ENCODE peak calls at places on chromosomes 7 and 10, in six cellular contexts. One of them, this sample, is unnamed.

GRCh38 chr10:59337254-59337653 is 25.1 kb downstream of the FAM13C start:
- DNase-seq in heart right ventricle: peak; percentile 52
- DNase-seq in cardiac fibroblast: peak; percentile 65
- DNase-seq in bronchial epithelial cell: peak; percentile 90
- DNase-seq in choroid plexus epithelial cell: peak; percentile 44
- DNase-seq in psoas muscle: no peak
- DNase-seq in this sample: peak; percentile 96

GRCh38 chr10:23081891-23082290 is 13.5 kb upstream of the MSRB2 start:
- DNase-seq in psoas muscle: no peak
- DNase-seq in cardiac fibroblast: peak; percentile 40
- DNase-seq in heart right ventricle: no peak
- DNase-seq in choroid plexus epithelial cell: peak; percentile 47
- DNase-seq in bronchial epithelial cell: no peak
- DNase-seq in this sample: no peak

GRCh38 chr7:158771213-158771817 is 58.0 kb downstream of the ESYT2 start:
- DNase-seq in cardiac fibroblast: no peak
- DNase-seq in heart right ventricle: no peak
- DNase-seq in psoas muscle: no peak
- DNase-seq in bronchial epithelial cell: no peak
- DNase-seq in choroid plexus epithelial cell: no peak
- DNase-seq in this sample: no peak

GRCh38 chr7:133419036-133419435 is 166.2 kb downstream of the EXOC4 start:
- DNase-seq in psoas muscle: no peak
- DNase-seq in cardiac fibroblast: no peak
- DNase-seq in choroid plexus epithelial cell: no peak
- DNase-seq in heart right ventricle: no peak
- DNase-seq in bronchial epithelial cell: no peak
- DNase-seq in this sample: no peak

GRCh38 chr7:154709840-154710520 is 292.9 kb downstream of the PAXIP1 start:
- DNase-seq in choroid plexus epithelial cell: no peak
- DNase-seq in heart right ventricle: no peak
- DNase-seq in cardiac fibroblast: no peak
- DNase-seq in bronchial epithelial cell: no peak
- DNase-seq in psoas muscle: no peak
- DNase-seq in this sample: no peak

GRCh38 chr10:133034762-133035161 is 53.0 kb upstream of the ADGRA1 start:
- DNase-seq in heart right ventricle: no peak
- DNase-seq in psoas muscle: no peak
- DNase-seq in choroid plexus epithelial cell: no peak
- DNase-seq in bronchial epithelial cell: no peak
- DNase-seq in cardiac fibroblast: no peak
- DNase-seq in this sample: no peak

GRCh38 chr7:22476822-22477221 is 23.2 kb downstream of the STEAP1B start:
- DNase-seq in heart right ventricle: no peak
- DNase-seq in choroid plexus epithelial cell: no peak
- DNase-seq in psoas muscle: no peak
- DNase-seq in cardiac fibroblast: no peak
- DNase-seq in bronchial epithelial cell: no peak
- DNase-seq in this sample: no peak

GRCh38 chr10:22252801-22253577 is 35.2 kb upstream of the EBLN1 start:
- DNase-seq in psoas muscle: peak; percentile 50
- DNase-seq in choroid plexus epithelial cell: peak; percentile 17
- DNase-seq in cardiac fibroblast: peak; percentile 39
- DNase-seq in bronchial epithelial cell: no peak
- DNase-seq in heart right ventricle: peak; percentile 36
- DNase-seq in this sample: no peak

GRCh38 chr7:151088856-151089699 is 2.8 kb downstream of the AGAP3 start:
- DNase-seq in heart right ventricle: peak; percentile 72
- DNase-seq in cardiac fibroblast: peak; percentile 75
- DNase-seq in choroid plexus epithelial cell: peak; percentile 77
- DNase-seq in psoas muscle: peak; percentile 72
- DNase-seq in bronchial epithelial cell: peak; percentile 44
- DNase-seq in this sample: peak; percentile 83

GRCh38 chr10:11936389-11937152 is 106.0 kb downstream of the UPF2 start:
- DNase-seq in psoas muscle: no peak
- DNase-seq in bronchial epithelial cell: no peak
- DNase-seq in heart right ventricle: no peak
- DNase-seq in cardiac fibroblast: no peak
- DNase-seq in choroid plexus epithelial cell: no peak
- DNase-seq in this sample: no peak

GRCh38 chr7:1062296-1063294 is 18.2 kb downstream of the GPR146 start:
- DNase-seq in choroid plexus epithelial cell: no peak
- DNase-seq in psoas muscle: no peak
- DNase-seq in bronchial epithelial cell: peak; percentile 71
- DNase-seq in cardiac fibroblast: no peak
- DNase-seq in heart right ventricle: no peak
- DNase-seq in this sample: no peak

GRCh38 chr10:43574035-43574892 is at the start of gene ZNF239:
- DNase-seq in heart right ventricle: peak; percentile 91
- DNase-seq in psoas muscle: peak; percentile 93
- DNase-seq in cardiac fibroblast: peak; percentile 90
- DNase-seq in choroid plexus epithelial cell: peak; percentile 91
- DNase-seq in bronchial epithelial cell: peak; percentile 48
- DNase-seq in this sample: peak; percentile 37

GRCh38 chr10:944034-944831 is 12.7 kb upstream of the LARP4B start:
- DNase-seq in heart right ventricle: peak; percentile 54
- DNase-seq in psoas muscle: peak; percentile 72
- DNase-seq in cardiac fibroblast: peak; percentile 28
- DNase-seq in bronchial epithelial cell: peak; percentile 40
- DNase-seq in choroid plexus epithelial cell: peak; percentile 56
- DNase-seq in this sample: no peak

GRCh38 chr7:29270579-29270978 is 76.0 kb downstream of the CHN2 start:
- DNase-seq in psoas muscle: no peak
- DNase-seq in choroid plexus epithelial cell: no peak
- DNase-seq in heart right ventricle: no peak
- DNase-seq in bronchial epithelial cell: no peak
- DNase-seq in cardiac fibroblast: no peak
- DNase-seq in this sample: no peak

GRCh38 chr10:117946525-117947070 is 100.1 kb downstream of the RAB11FIP2 start:
- DNase-seq in cardiac fibroblast: no peak
- DNase-seq in heart right ventricle: no peak
- DNase-seq in choroid plexus epithelial cell: peak; percentile 7
- DNase-seq in psoas muscle: no peak
- DNase-seq in bronchial epithelial cell: peak; percentile 59
- DNase-seq in this sample: peak; percentile 19

GRCh38 chr10:79196470-79197461 is 128.0 kb downstream of the ZMIZ1 start:
- DNase-seq in bronchial epithelial cell: peak; percentile 32
- DNase-seq in choroid plexus epithelial cell: peak; percentile 64
- DNase-seq in cardiac fibroblast: peak; percentile 70
- DNase-seq in heart right ventricle: peak; percentile 65
- DNase-seq in psoas muscle: peak; percentile 77
- DNase-seq in this sample: no peak

GRCh38 chr7:601573-602340 is 82.1 kb upstream of the PDGFA start:
- DNase-seq in heart right ventricle: peak; percentile 66
- DNase-seq in cardiac fibroblast: peak; percentile 47
- DNase-seq in psoas muscle: peak; percentile 62
- DNase-seq in bronchial epithelial cell: no peak
- DNase-seq in choroid plexus epithelial cell: peak; percentile 35
- DNase-seq in this sample: no peak

GRCh38 chr7:148763622-148764021 is 64.9 kb downstream of the CUL1 start:
- DNase-seq in psoas muscle: no peak
- DNase-seq in cardiac fibroblast: no peak
- DNase-seq in choroid plexus epithelial cell: peak; percentile 41
- DNase-seq in bronchial epithelial cell: no peak
- DNase-seq in heart right ventricle: no peak
- DNase-seq in this sample: no peak

GRCh38 chr7:23216021-23216420 is 30.6 kb upstream of the GPNMB start:
- DNase-seq in bronchial epithelial cell: no peak
- DNase-seq in psoas muscle: peak; percentile 26
- DNase-seq in cardiac fibroblast: no peak
- DNase-seq in choroid plexus epithelial cell: peak; percentile 35
- DNase-seq in heart right ventricle: peak; percentile 35
- DNase-seq in this sample: peak; percentile 61

GRCh38 chr10:71857934-71858890 is 7.2 kb upstream of the PSAP start:
- DNase-seq in psoas muscle: peak; percentile 56
- DNase-seq in cardiac fibroblast: no peak
- DNase-seq in choroid plexus epithelial cell: no peak
- DNase-seq in heart right ventricle: peak; percentile 33
- DNase-seq in bronchial epithelial cell: no peak
- DNase-seq in this sample: no peak

GRCh38 chr7:2012981-2013380 is 219.8 kb downstream of the MAD1L1 start:
- DNase-seq in heart right ventricle: no peak
- DNase-seq in cardiac fibroblast: peak; percentile 22
- DNase-seq in psoas muscle: peak; percentile 39
- DNase-seq in choroid plexus epithelial cell: peak; percentile 71
- DNase-seq in bronchial epithelial cell: no peak
- DNase-seq in this sample: no peak

GRCh38 chr10:26869528-26869927 is 8.8 kb upstream of the ABI1 start:
- DNase-seq in cardiac fibroblast: peak; percentile 4
- DNase-seq in choroid plexus epithelial cell: no peak
- DNase-seq in bronchial epithelial cell: peak; percentile 100
- DNase-seq in psoas muscle: no peak
- DNase-seq in heart right ventricle: no peak
- DNase-seq in this sample: peak; percentile 80

GRCh38 chr10:22761569-22762220 is 47.3 kb upstream of the PIP4K2A start:
- DNase-seq in cardiac fibroblast: no peak
- DNase-seq in bronchial epithelial cell: no peak
- DNase-seq in heart right ventricle: no peak
- DNase-seq in choroid plexus epithelial cell: no peak
- DNase-seq in psoas muscle: no peak
- DNase-seq in this sample: no peak

GRCh38 chr7:27235387-27236052 is 7.1 kb upstream of the EVX1 start:
- DNase-seq in bronchial epithelial cell: peak; percentile 17
- DNase-seq in choroid plexus epithelial cell: peak; percentile 6
- DNase-seq in cardiac fibroblast: peak; percentile 12
- DNase-seq in psoas muscle: no peak
- DNase-seq in heart right ventricle: no peak
- DNase-seq in this sample: no peak
- H3K4me3 ChIP-seq in bronchial epithelial cell: peak overlapping the region; percentile 35
- H3K4me3 ChIP-seq in choroid plexus epithelial cell: peak overlapping the region; percentile 37
- H3K4me3 ChIP-seq in cardiac fibroblast: peak overlapping the region; percentile 47
- H3K4me3 ChIP-seq in psoas muscle: peak overlapping the region; percentile 62
- H3K4me3 ChIP-seq in heart right ventricle: peak overlapping the region; percentile 40
- H3K4me3 ChIP-seq in this sample: peak overlapping the region; percentile 35

DNA sequence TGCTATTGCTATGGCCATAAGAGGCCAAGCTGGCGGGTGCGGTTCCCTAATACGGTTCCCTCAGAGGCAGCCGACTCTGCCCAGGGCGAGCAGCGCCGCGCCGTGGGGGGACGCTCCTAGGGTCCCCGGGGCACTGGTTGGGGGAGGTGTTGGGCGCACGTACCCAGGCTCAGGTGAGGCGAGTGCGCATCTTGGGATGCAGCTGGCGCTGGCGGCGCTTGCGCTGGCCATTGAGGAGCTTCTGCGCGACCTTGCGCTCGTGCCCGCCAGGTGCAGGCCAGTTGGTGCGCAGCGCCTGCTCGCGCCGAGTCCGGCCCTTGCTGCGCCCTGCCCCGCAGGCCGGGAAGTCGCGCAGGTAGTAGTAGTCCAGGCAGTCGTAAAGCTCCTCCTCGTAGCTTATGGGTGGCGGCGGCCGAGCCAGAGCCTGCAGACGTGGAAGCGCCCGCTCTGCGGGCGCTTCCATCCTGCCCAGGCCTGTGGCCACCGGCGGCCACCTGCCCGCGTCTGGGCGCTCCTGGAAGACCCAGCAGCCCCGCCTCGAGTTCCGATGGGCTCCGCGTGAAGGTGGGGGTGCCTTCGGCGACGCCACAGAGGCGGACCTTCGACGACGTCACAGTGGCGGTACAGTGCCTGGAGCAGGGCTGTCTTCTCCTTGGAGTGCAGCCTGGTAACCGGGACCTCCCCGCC is at the start of gene NUPR2:
- DNase-seq in choroid plexus epithelial cell: no peak
- DNase-seq in cardiac fibroblast: no peak
- DNase-seq in heart right ventricle: no peak
- DNase-seq in bronchial epithelial cell: peak; percentile 11
- DNase-seq in psoas muscle: no peak
- DNase-seq in this sample: no peak
- H3K4me3 ChIP-seq in choroid plexus epithelial cell: no peak within 1 kb of the TSS
- H3K4me3 ChIP-seq in cardiac fibroblast: no peak within 1 kb of the TSS
- H3K4me3 ChIP-seq in heart right ventricle: no peak within 1 kb of the TSS
- H3K4me3 ChIP-seq in bronchial epithelial cell: peak within 1 kb of the TSS; percentile 16
- H3K4me3 ChIP-seq in psoas muscle: peak within 1 kb of the TSS; percentile 32
- H3K4me3 ChIP-seq in this sample: no peak within 1 kb of the TSS

GRCh38 chr10:50604823-50605222 is 18.9 kb downstream of the SGMS1 start:
- DNase-seq in heart right ventricle: no peak
- DNase-seq in choroid plexus epithelial cell: peak; percentile 38
- DNase-seq in cardiac fibroblast: peak; percentile 46
- DNase-seq in psoas muscle: no peak
- DNase-seq in bronchial epithelial cell: peak; percentile 52
- DNase-seq in this sample: no peak
- H3K4me3 ChIP-seq in heart right ventricle: no peak overlapping the region
- H3K4me3 ChIP-seq in choroid plexus epithelial cell: no peak overlapping the region
- H3K4me3 ChIP-seq in cardiac fibroblast: no peak overlapping the region
- H3K4me3 ChIP-seq in psoas muscle: no peak overlapping the region
- H3K4me3 ChIP-seq in bronchial epithelial cell: no peak overlapping the region
- H3K4me3 ChIP-seq in this sample: no peak overlapping the region

GRCh38 chr7:75966209-75966961 is 28.0 kb downstream of the TMEM120A start:
- DNase-seq in cardiac fibroblast: peak; percentile 38
- DNase-seq in choroid plexus epithelial cell: no peak
- DNase-seq in heart right ventricle: peak; percentile 80
- DNase-seq in bronchial epithelial cell: no peak
- DNase-seq in psoas muscle: peak; percentile 75
- DNase-seq in this sample: no peak
- H3K4me3 ChIP-seq in cardiac fibroblast: no peak overlapping the region
- H3K4me3 ChIP-seq in choroid plexus epithelial cell: no peak overlapping the region
- H3K4me3 ChIP-seq in heart right ventricle: no peak overlapping the region
- H3K4me3 ChIP-seq in bronchial epithelial cell: no peak overlapping the region
- H3K4me3 ChIP-seq in psoas muscle: peak overlapping the region; percentile 66
- H3K4me3 ChIP-seq in this sample: no peak overlapping the region

DNA sequence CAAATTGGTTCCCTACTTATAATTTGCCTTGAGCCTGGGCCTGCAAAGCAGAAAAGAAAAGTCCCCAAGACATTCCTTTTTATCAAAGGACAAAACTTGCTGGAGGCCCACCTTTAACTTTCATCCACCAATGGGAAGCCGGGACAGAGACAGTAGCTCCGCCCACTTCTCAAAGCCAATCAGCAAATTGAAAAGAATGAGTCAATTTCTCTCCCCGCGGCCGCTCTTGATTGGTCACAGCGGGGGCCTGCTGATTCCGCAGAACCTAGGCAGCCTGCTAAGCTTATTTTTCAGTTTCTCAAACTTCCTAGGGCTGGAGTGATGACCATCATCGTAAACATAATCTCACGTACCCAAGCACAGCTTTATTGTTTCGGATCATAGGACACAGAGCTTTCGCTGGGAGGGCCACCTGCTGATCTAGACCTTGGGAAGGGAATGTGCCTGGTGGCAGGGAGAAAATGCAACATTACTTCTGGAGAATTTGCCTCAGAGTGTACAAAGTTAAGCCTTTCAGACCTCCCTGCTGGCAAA is at the start of gene SLC13A4:
- DNase-seq in cardiac fibroblast: no peak
- DNase-seq in heart right ventricle: no peak
- DNase-seq in bronchial epithelial cell: no peak
- DNase-seq in psoas muscle: no peak
- DNase-seq in choroid plexus epithelial cell: peak; percentile 91
- DNase-seq in this sample: no peak
- H3K4me3 ChIP-seq in cardiac fibroblast: no peak within 1 kb of the TSS
- H3K4me3 ChIP-seq in heart right ventricle: no peak within 1 kb of the TSS
- H3K4me3 ChIP-seq in bronchial epithelial cell: no peak within 1 kb of the TSS
- H3K4me3 ChIP-seq in psoas muscle: no peak within 1 kb of the TSS
- H3K4me3 ChIP-seq in choroid plexus epithelial cell: peak within 1 kb of the TSS; percentile 43
- H3K4me3 ChIP-seq in this sample: no peak within 1 kb of the TSS

GRCh38 chr10:89002234-89002978 is 11.8 kb downstream of the FAS start:
- DNase-seq in heart right ventricle: no peak
- DNase-seq in choroid plexus epithelial cell: no peak
- DNase-seq in cardiac fibroblast: no peak
- DNase-seq in psoas muscle: no peak
- DNase-seq in bronchial epithelial cell: no peak
- DNase-seq in this sample: no peak
- H3K4me3 ChIP-seq in heart right ventricle: no peak overlapping the region
- H3K4me3 ChIP-seq in choroid plexus epithelial cell: no peak overlapping the region
- H3K4me3 ChIP-seq in cardiac fibroblast: no peak overlapping the region
- H3K4me3 ChIP-seq in psoas muscle: no peak overlapping the region
- H3K4me3 ChIP-seq in bronchial epithelial cell: no peak overlapping the region
- H3K4me3 ChIP-seq in this sample: no peak overlapping the region